ENCODE peak calls at places on chromosome 10, in six cellular contexts. One of them, this sample, is unnamed.

GRCh38 chr10:118958984-118959916 is 70.3 kb upstream of the NANOS1 start:
- DNase-seq in stomach: peak
- DNase-seq in HuH-7.5: no peak
- DNase-seq in GM23248: peak
- DNase-seq in activated T-helper 1 cell treated with anti-CD3 and anti-CD28 coated beads, Interleukin-2, amount 50 U/mL, for 16 hours: no peak
- DNase-seq in T-helper 9 cell: no peak
- DNase-seq in this sample: peak

GRCh38 chr10:110522365-110522988 is 24.8 kb downstream of the DUSP5 start:
- DNase-seq in stomach: no peak
- DNase-seq in HuH-7.5: no peak
- DNase-seq in GM23248: peak
- DNase-seq in activated T-helper 1 cell treated with anti-CD3 and anti-CD28 coated beads, Interleukin-2, amount 50 U/mL, for 16 hours: no peak
- DNase-seq in T-helper 9 cell: no peak
- DNase-seq in this sample: peak

GRCh38 chr10:12589271-12589670 is 239.9 kb downstream of the CAMK1D start:
- DNase-seq in stomach: no peak
- DNase-seq in HuH-7.5: no peak
- DNase-seq in GM23248: no peak
- DNase-seq in activated T-helper 1 cell treated with anti-CD3 and anti-CD28 coated beads, Interleukin-2, amount 50 U/mL, for 16 hours: no peak
- DNase-seq in T-helper 9 cell: no peak
- DNase-seq in this sample: no peak

GRCh38 chr10:29895436-29895835 is 163.9 kb downstream of the JCAD start:
- DNase-seq in stomach: no peak
- DNase-seq in HuH-7.5: no peak
- DNase-seq in GM23248: peak
- DNase-seq in activated T-helper 1 cell treated with anti-CD3 and anti-CD28 coated beads, Interleukin-2, amount 50 U/mL, for 16 hours: no peak
- DNase-seq in T-helper 9 cell: no peak
- DNase-seq in this sample: peak

GRCh38 chr10:126207313-126207771 is 180.9 kb downstream of the ADAM12 start:
- DNase-seq in stomach: no peak
- DNase-seq in HuH-7.5: no peak
- DNase-seq in GM23248: peak
- DNase-seq in activated T-helper 1 cell treated with anti-CD3 and anti-CD28 coated beads, Interleukin-2, amount 50 U/mL, for 16 hours: no peak
- DNase-seq in T-helper 9 cell: no peak
- DNase-seq in this sample: peak

GRCh38 chr10:78044179-78044578 is 10.5 kb downstream of the RPS24 start:
- DNase-seq in stomach: no peak
- DNase-seq in HuH-7.5: no peak
- DNase-seq in GM23248: no peak
- DNase-seq in activated T-helper 1 cell treated with anti-CD3 and anti-CD28 coated beads, Interleukin-2, amount 50 U/mL, for 16 hours: no peak
- DNase-seq in T-helper 9 cell: no peak
- DNase-seq in this sample: no peak

GRCh38 chr10:94963901-94964300 is 25.4 kb downstream of the CYP2C9 start:
- DNase-seq in stomach: no peak
- DNase-seq in HuH-7.5: no peak
- DNase-seq in GM23248: peak
- DNase-seq in activated T-helper 1 cell treated with anti-CD3 and anti-CD28 coated beads, Interleukin-2, amount 50 U/mL, for 16 hours: no peak
- DNase-seq in T-helper 9 cell: no peak
- DNase-seq in this sample: peak

GRCh38 chr10:44879531-44879899 is 31.6 kb upstream of the TMEM72 start:
- DNase-seq in stomach: no peak
- DNase-seq in HuH-7.5: no peak
- DNase-seq in GM23248: no peak
- DNase-seq in activated T-helper 1 cell treated with anti-CD3 and anti-CD28 coated beads, Interleukin-2, amount 50 U/mL, for 16 hours: no peak
- DNase-seq in T-helper 9 cell: no peak
- DNase-seq in this sample: no peak

GRCh38 chr10:50605280-50606270 is 18.2 kb downstream of the SGMS1 start:
- DNase-seq in stomach: peak
- DNase-seq in HuH-7.5: no peak
- DNase-seq in GM23248: peak
- DNase-seq in activated T-helper 1 cell treated with anti-CD3 and anti-CD28 coated beads, Interleukin-2, amount 50 U/mL, for 16 hours: no peak
- DNase-seq in T-helper 9 cell: no peak
- DNase-seq in this sample: peak

GRCh38 chr10:86349474-86349873 is 17.1 kb downstream of the GRID1 start:
- DNase-seq in stomach: no peak
- DNase-seq in HuH-7.5: no peak
- DNase-seq in GM23248: peak
- DNase-seq in activated T-helper 1 cell treated with anti-CD3 and anti-CD28 coated beads, Interleukin-2, amount 50 U/mL, for 16 hours: no peak
- DNase-seq in T-helper 9 cell: no peak
- DNase-seq in this sample: no peak

GRCh38 chr10:46297406-46298204 is 10.8 kb downstream of the ANTXRL start:
- DNase-seq in stomach: peak
- DNase-seq in HuH-7.5: no peak
- DNase-seq in GM23248: no peak
- DNase-seq in activated T-helper 1 cell treated with anti-CD3 and anti-CD28 coated beads, Interleukin-2, amount 50 U/mL, for 16 hours: no peak
- DNase-seq in T-helper 9 cell: no peak
- DNase-seq in this sample: no peak

GRCh38 chr10:97889461-97890265 is 40.0 kb downstream of the GOLGA7B start:
- DNase-seq in stomach: no peak
- DNase-seq in HuH-7.5: no peak
- DNase-seq in GM23248: peak
- DNase-seq in activated T-helper 1 cell treated with anti-CD3 and anti-CD28 coated beads, Interleukin-2, amount 50 U/mL, for 16 hours: no peak
- DNase-seq in T-helper 9 cell: no peak
- DNase-seq in this sample: peak

GRCh38 chr10:69338547-69339450 is 60.5 kb downstream of the HK1 start:
- DNase-seq in stomach: no peak
- DNase-seq in HuH-7.5: no peak
- DNase-seq in GM23248: peak
- DNase-seq in activated T-helper 1 cell treated with anti-CD3 and anti-CD28 coated beads, Interleukin-2, amount 50 U/mL, for 16 hours: no peak
- DNase-seq in T-helper 9 cell: no peak
- DNase-seq in this sample: no peak

GRCh38 chr10:14554091-14554842 is 220.4 kb downstream of the FAM107B start:
- DNase-seq in stomach: peak
- DNase-seq in HuH-7.5: no peak
- DNase-seq in GM23248: no peak
- DNase-seq in activated T-helper 1 cell treated with anti-CD3 and anti-CD28 coated beads, Interleukin-2, amount 50 U/mL, for 16 hours: no peak
- DNase-seq in T-helper 9 cell: no peak
- DNase-seq in this sample: no peak

GRCh38 chr10:18659784-18660561 is 742 bp downstream of the ARL5B start:
- DNase-seq in stomach: peak
- DNase-seq in HuH-7.5: no peak
- DNase-seq in GM23248: peak
- DNase-seq in activated T-helper 1 cell treated with anti-CD3 and anti-CD28 coated beads, Interleukin-2, amount 50 U/mL, for 16 hours: no peak
- DNase-seq in T-helper 9 cell: peak
- DNase-seq in this sample: peak

GRCh38 chr10:29512460-29512974 is 122.3 kb downstream of the SVIL start:
- DNase-seq in stomach: no peak
- DNase-seq in HuH-7.5: no peak
- DNase-seq in GM23248: no peak
- DNase-seq in activated T-helper 1 cell treated with anti-CD3 and anti-CD28 coated beads, Interleukin-2, amount 50 U/mL, for 16 hours: no peak
- DNase-seq in T-helper 9 cell: no peak
- DNase-seq in this sample: no peak

GRCh38 chr10:70970830-70971229 is 82.5 kb upstream of the PCBD1 start:
- DNase-seq in stomach: no peak
- DNase-seq in HuH-7.5: no peak
- DNase-seq in GM23248: no peak
- DNase-seq in activated T-helper 1 cell treated with anti-CD3 and anti-CD28 coated beads, Interleukin-2, amount 50 U/mL, for 16 hours: no peak
- DNase-seq in T-helper 9 cell: no peak
- DNase-seq in this sample: peak

GRCh38 chr10:44478040-44478439 is 93.1 kb upstream of the CXCL12 start:
- DNase-seq in stomach: no peak
- DNase-seq in HuH-7.5: no peak
- DNase-seq in GM23248: peak
- DNase-seq in activated T-helper 1 cell treated with anti-CD3 and anti-CD28 coated beads, Interleukin-2, amount 50 U/mL, for 16 hours: no peak
- DNase-seq in T-helper 9 cell: no peak
- DNase-seq in this sample: peak

GRCh38 chr10:128274938-128275337 is 148.7 kb upstream of the MKI67 start:
- DNase-seq in stomach: no peak
- DNase-seq in HuH-7.5: no peak
- DNase-seq in GM23248: peak
- DNase-seq in activated T-helper 1 cell treated with anti-CD3 and anti-CD28 coated beads, Interleukin-2, amount 50 U/mL, for 16 hours: no peak
- DNase-seq in T-helper 9 cell: no peak
- DNase-seq in this sample: no peak

GRCh38 chr10:124544711-124545110 is 83.1 kb downstream of the LHPP start:
- DNase-seq in stomach: no peak
- DNase-seq in HuH-7.5: no peak
- DNase-seq in GM23248: no peak
- DNase-seq in activated T-helper 1 cell treated with anti-CD3 and anti-CD28 coated beads, Interleukin-2, amount 50 U/mL, for 16 hours: no peak
- DNase-seq in T-helper 9 cell: no peak
- DNase-seq in this sample: no peak

GRCh38 chr10:98446121-98446655 is 547 bp downstream of the HPS1 start:
- DNase-seq in stomach: peak
- DNase-seq in HuH-7.5: peak
- DNase-seq in GM23248: peak
- DNase-seq in activated T-helper 1 cell treated with anti-CD3 and anti-CD28 coated beads, Interleukin-2, amount 50 U/mL, for 16 hours: no peak
- DNase-seq in T-helper 9 cell: no peak
- DNase-seq in this sample: peak

GRCh38 chr10:129861776-129862530 is 102.1 kb downstream of the EBF3 start:
- DNase-seq in stomach: no peak
- DNase-seq in HuH-7.5: no peak
- DNase-seq in GM23248: no peak
- DNase-seq in activated T-helper 1 cell treated with anti-CD3 and anti-CD28 coated beads, Interleukin-2, amount 50 U/mL, for 16 hours: no peak
- DNase-seq in T-helper 9 cell: no peak
- DNase-seq in this sample: no peak

GRCh38 chr10:34397324-34397723 is 417.8 kb downstream of the PARD3 start:
- DNase-seq in stomach: no peak
- DNase-seq in HuH-7.5: no peak
- DNase-seq in GM23248: peak
- DNase-seq in activated T-helper 1 cell treated with anti-CD3 and anti-CD28 coated beads, Interleukin-2, amount 50 U/mL, for 16 hours: no peak
- DNase-seq in T-helper 9 cell: no peak
- DNase-seq in this sample: peak

GRCh38 chr10:78604721-78605120 is 464.0 kb upstream of the ZMIZ1 start:
- DNase-seq in stomach: no peak
- DNase-seq in HuH-7.5: no peak
- DNase-seq in GM23248: no peak
- DNase-seq in activated T-helper 1 cell treated with anti-CD3 and anti-CD28 coated beads, Interleukin-2, amount 50 U/mL, for 16 hours: no peak
- DNase-seq in T-helper 9 cell: no peak
- DNase-seq in this sample: no peak

GRCh38 chr10:72254891-72255568 is 18.7 kb upstream of the DDIT4 start:
- DNase-seq in stomach: peak
- DNase-seq in HuH-7.5: no peak
- DNase-seq in GM23248: peak
- DNase-seq in activated T-helper 1 cell treated with anti-CD3 and anti-CD28 coated beads, Interleukin-2, amount 50 U/mL, for 16 hours: no peak
- DNase-seq in T-helper 9 cell: no peak
- DNase-seq in this sample: peak

GRCh38 chr10:114245128-114245791 is 6.2 kb downstream of the VWA2 start:
- DNase-seq in stomach: peak
- DNase-seq in HuH-7.5: no peak
- DNase-seq in GM23248: no peak
- DNase-seq in activated T-helper 1 cell treated with anti-CD3 and anti-CD28 coated beads, Interleukin-2, amount 50 U/mL, for 16 hours: no peak
- DNase-seq in T-helper 9 cell: no peak
- DNase-seq in this sample: no peak

GRCh38 chr10:47196691-47197090 is 103.3 kb upstream of the GDF10 start:
- DNase-seq in stomach: no peak
- DNase-seq in HuH-7.5: no peak
- DNase-seq in GM23248: no peak
- DNase-seq in activated T-helper 1 cell treated with anti-CD3 and anti-CD28 coated beads, Interleukin-2, amount 50 U/mL, for 16 hours: no peak
- DNase-seq in T-helper 9 cell: no peak
- DNase-seq in this sample: no peak

GRCh38 chr10:6928531-6929080 is 348.5 kb upstream of the PRKCQ start:
- DNase-seq in stomach: no peak
- DNase-seq in HuH-7.5: no peak
- DNase-seq in GM23248: peak
- DNase-seq in activated T-helper 1 cell treated with anti-CD3 and anti-CD28 coated beads, Interleukin-2, amount 50 U/mL, for 16 hours: no peak
- DNase-seq in T-helper 9 cell: no peak
- DNase-seq in this sample: no peak

GRCh38 chr10:86127274-86127819 is 239.2 kb downstream of the GRID1 start:
- DNase-seq in stomach: no peak
- DNase-seq in HuH-7.5: no peak
- DNase-seq in GM23248: no peak
- DNase-seq in activated T-helper 1 cell treated with anti-CD3 and anti-CD28 coated beads, Interleukin-2, amount 50 U/mL, for 16 hours: no peak
- DNase-seq in T-helper 9 cell: no peak
- DNase-seq in this sample: no peak

GRCh38 chr10:17075510-17075909 is 54.1 kb downstream of the CUBN start:
- DNase-seq in stomach: no peak
- DNase-seq in HuH-7.5: no peak
- DNase-seq in GM23248: peak
- DNase-seq in activated T-helper 1 cell treated with anti-CD3 and anti-CD28 coated beads, Interleukin-2, amount 50 U/mL, for 16 hours: no peak
- DNase-seq in T-helper 9 cell: no peak
- DNase-seq in this sample: peak

GRCh38 chr10:16586358-16587138 is 64.9 kb upstream of the C1QL3 start:
- DNase-seq in stomach: no peak
- DNase-seq in HuH-7.5: no peak
- DNase-seq in GM23248: no peak
- DNase-seq in activated T-helper 1 cell treated with anti-CD3 and anti-CD28 coated beads, Interleukin-2, amount 50 U/mL, for 16 hours: no peak
- DNase-seq in T-helper 9 cell: no peak
- DNase-seq in this sample: no peak

GRCh38 chr10:95254629-95255028 is 36.2 kb downstream of the PDLIM1 start:
- DNase-seq in stomach: no peak
- DNase-seq in HuH-7.5: no peak
- DNase-seq in GM23248: no peak
- DNase-seq in activated T-helper 1 cell treated with anti-CD3 and anti-CD28 coated beads, Interleukin-2, amount 50 U/mL, for 16 hours: no peak
- DNase-seq in T-helper 9 cell: no peak
- DNase-seq in this sample: no peak

GRCh38 chr10:58239561-58240169 is 28.0 kb downstream of the IPMK start:
- DNase-seq in stomach: no peak
- DNase-seq in HuH-7.5: no peak
- DNase-seq in GM23248: peak
- DNase-seq in activated T-helper 1 cell treated with anti-CD3 and anti-CD28 coated beads, Interleukin-2, amount 50 U/mL, for 16 hours: no peak
- DNase-seq in T-helper 9 cell: no peak
- DNase-seq in this sample: no peak

GRCh38 chr10:93598157-93598556 is 2.9 kb downstream of the RBP4 start:
- DNase-seq in stomach: no peak
- DNase-seq in HuH-7.5: no peak
- DNase-seq in GM23248: peak
- DNase-seq in activated T-helper 1 cell treated with anti-CD3 and anti-CD28 coated beads, Interleukin-2, amount 50 U/mL, for 16 hours: no peak
- DNase-seq in T-helper 9 cell: no peak
- DNase-seq in this sample: no peak

GRCh38 chr10:6514844-6515780 is 65.0 kb downstream of the PRKCQ start:
- DNase-seq in stomach: no peak
- DNase-seq in HuH-7.5: no peak
- DNase-seq in GM23248: no peak
- DNase-seq in activated T-helper 1 cell treated with anti-CD3 and anti-CD28 coated beads, Interleukin-2, amount 50 U/mL, for 16 hours: no peak
- DNase-seq in T-helper 9 cell: no peak
- DNase-seq in this sample: no peak

GRCh38 chr10:3761111-3761686 is 23.8 kb downstream of the KLF6 start:
- DNase-seq in stomach: no peak
- DNase-seq in HuH-7.5: no peak
- DNase-seq in GM23248: no peak
- DNase-seq in activated T-helper 1 cell treated with anti-CD3 and anti-CD28 coated beads, Interleukin-2, amount 50 U/mL, for 16 hours: no peak
- DNase-seq in T-helper 9 cell: no peak
- DNase-seq in this sample: peak

GRCh38 chr10:71970869-71971268 is 6.7 kb downstream of the CHST3 start:
- DNase-seq in stomach: no peak
- DNase-seq in HuH-7.5: no peak
- DNase-seq in GM23248: peak
- DNase-seq in activated T-helper 1 cell treated with anti-CD3 and anti-CD28 coated beads, Interleukin-2, amount 50 U/mL, for 16 hours: no peak
- DNase-seq in T-helper 9 cell: no peak
- DNase-seq in this sample: no peak

GRCh38 chr10:97532935-97533671 is 34.4 kb downstream of the UBTD1 start:
- DNase-seq in stomach: no peak
- DNase-seq in HuH-7.5: no peak
- DNase-seq in GM23248: peak
- DNase-seq in activated T-helper 1 cell treated with anti-CD3 and anti-CD28 coated beads, Interleukin-2, amount 50 U/mL, for 16 hours: no peak
- DNase-seq in T-helper 9 cell: no peak
- DNase-seq in this sample: peak

GRCh38 chr10:36711371-36711770 is 414.0 kb upstream of the ANKRD30A start:
- DNase-seq in stomach: no peak
- DNase-seq in HuH-7.5: no peak
- DNase-seq in GM23248: no peak
- DNase-seq in activated T-helper 1 cell treated with anti-CD3 and anti-CD28 coated beads, Interleukin-2, amount 50 U/mL, for 16 hours: no peak
- DNase-seq in T-helper 9 cell: no peak
- DNase-seq in this sample: no peak

This sample was measured in IMR-90.